ENCODE peak calls at places on chromosomes 3 and 15, in five cellular contexts. C is breast epithelium, Q is heart left ventricle, T is ovary, F is cardiac muscle cell. Y is an unnamed sample.

GRCh38 chr15:85006201-85006600 is 24.5 kb downstream of the PDE8A start:
- DNase-seq in C (no peak), Q (no peak), T (no peak), F (no peak), Y (no peak)

GRCh38 chr3:15512173-15512572 is 9.3 kb downstream of the COLQ start:
- DNase-seq in C (no peak), Q (peak), T (peak), F (peak), Y (no peak)

GRCh38 chr3:20141841-20142240 is 44.2 kb downstream of the SGO1 start:
- DNase-seq in C (no peak), Q (peak), T (peak), F (peak), Y (no peak)

GRCh38 chr15:44394062-44394461 is 33.4 kb upstream of the CTDSPL2 start:
- DNase-seq in C (no peak), Q (no peak), T (no peak), F (no peak), Y (no peak)

GRCh38 chr3:5376761-5377160 is 189.3 kb downstream of the EDEM1 start:
- DNase-seq in C (no peak), Q (no peak), T (no peak), F (no peak), Y (no peak)

GRCh38 chr3:160945346-160945745 is 159.8 kb downstream of the B3GALNT1 start:
- DNase-seq in C (no peak), Q (no peak), T (no peak), F (no peak), Y (no peak)

GRCh38 chr15:66862111-66862815 is 160.2 kb downstream of the SMAD6 start:
- DNase-seq in C (peak), Q (peak), T (no peak), F (no peak), Y (peak)

GRCh38 chr3:99532246-99532645 is 106.1 kb upstream of the COL8A1 start:
- DNase-seq in C (no peak), Q (no peak), T (no peak), F (peak), Y (no peak)

GRCh38 chr3:183653209-183654064 is 18.0 kb downstream of the KLHL24 start:
- DNase-seq in C (no peak), Q (no peak), T (no peak), F (no peak), Y (no peak)

GRCh38 chr3:10219737-10220136 is 28.5 kb upstream of the TATDN2 start:
- DNase-seq in C (no peak), Q (no peak), T (no peak), F (no peak), Y (no peak)

GRCh38 chr3:138842483-138843188 is 7.9 kb upstream of the PIK3CB start:
- DNase-seq in C (no peak), Q (no peak), T (no peak), F (no peak), Y (no peak)

GRCh38 chr3:149599236-149599635 is 58.6 kb downstream of the WWTR1 start:
- DNase-seq in C (no peak), Q (no peak), T (no peak), F (no peak), Y (no peak)

GRCh38 chr3:149593416-149594160 is 64.2 kb downstream of the WWTR1 start:
- DNase-seq in C (no peak), Q (no peak), T (no peak), F (no peak), Y (no peak)

GRCh38 chr3:149592758-149593240 is 65.0 kb downstream of the WWTR1 start:
- DNase-seq in C (no peak), Q (peak), T (peak), F (no peak), Y (no peak)

GRCh38 chr3:149600619-149601018 is 57.2 kb downstream of the WWTR1 start:
- DNase-seq in C (no peak), Q (no peak), T (no peak), F (no peak), Y (no peak)

GRCh38 chr3:149596136-149596770 is 61.6 kb downstream of the WWTR1 start:
- DNase-seq in C (no peak), Q (no peak), T (no peak), F (no peak), Y (peak)
- H3K27ac ChIP-seq in C (no peak), Q (peak), T (no peak), F (peak), Y (peak)

GRCh38 chr3:157767602-157768001 is 264.4 kb upstream of the VEPH1 start:
- DNase-seq in C (no peak), Q (no peak), T (no peak), F (no peak), Y (peak)
- TF ChIP-seq CTCF in C (no peak), Q (no peak), T (no peak), F (no peak), Y (no peak)

GRCh38 chr3:25156526-25157075 is 271.5 kb upstream of the RARB start:
- DNase-seq in C (no peak), Q (no peak), T (no peak), F (peak), Y (peak)
- H3K27ac ChIP-seq in C (no peak), Q (no peak), T (no peak), F (peak), Y (no peak)

DNA sequence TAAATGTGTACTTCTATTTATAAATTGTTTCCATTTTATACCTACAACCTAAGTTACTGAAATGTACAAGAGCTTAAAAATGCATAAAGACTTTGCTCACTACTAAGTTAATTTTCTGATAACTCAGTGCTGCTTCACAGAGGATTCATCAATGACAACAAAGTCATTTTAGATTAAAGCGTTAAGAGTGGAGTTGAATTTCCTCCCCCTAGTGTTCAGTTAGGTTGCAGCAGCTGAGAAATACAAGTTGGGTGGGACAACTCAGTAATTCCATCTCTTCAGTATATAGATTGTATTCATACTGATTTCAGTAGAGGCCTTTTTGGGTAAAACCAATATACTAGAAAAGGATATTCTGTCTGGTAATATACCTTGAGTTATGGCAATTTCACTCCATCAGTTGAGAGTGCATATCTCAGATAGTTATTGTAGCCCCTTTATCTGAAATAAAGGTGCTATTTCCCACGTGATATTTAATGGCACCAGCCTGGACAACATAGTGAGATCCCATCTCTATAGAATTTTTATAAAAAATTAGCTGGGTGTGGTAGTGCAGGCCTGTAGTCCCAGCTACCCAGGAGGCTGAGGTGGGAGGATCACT is 6.9 kb upstream of the RPL35A start:
- DNase-seq in C (no peak), Q (no peak), T (no peak), F (peak), Y (peak)
- TF ChIP-seq CTCF in C (peak), Q (peak), T (peak), F (peak), Y (peak)